ENCODE peak calls at places on chromosomes 7 and 10, in seven cellular contexts. G is stomach, V is uterus, Q is lower lobe of right lung, T is neural progenitor cell, M is H9, K is PC-9. D is an unnamed sample. For H3K4me1, the result is how much of the 10 kb centered on the place peaks cover.

GRCh38 chr7:156019776-156020565 is 207.7 kb upstream of the SHH start:
- DNase-seq in Q (no peak), G (peak), T (no peak), M (no peak), K (no peak), V (no peak), D (no peak)

GRCh38 chr7:43170571-43170970 is 58.1 kb downstream of the HECW1 start:
- DNase-seq in G (no peak), V (no peak), M (no peak), K (no peak), T (no peak), Q (no peak), D (no peak)

GRCh38 chr7:76303829-76304505 is 1.5 kb downstream of the HSPB1 start:
- DNase-seq in K (no peak), Q (no peak), G (no peak), T (no peak), V (no peak), M (no peak), D (no peak)

GRCh38 chr10:80075781-80076180 is 2.7 kb upstream of the TMEM254 start:
- DNase-seq in K (no peak), Q (no peak), V (no peak), M (no peak), T (no peak), G (no peak), D (no peak)

GRCh38 chr10:122269097-122269687 is 1.9 kb upstream of the BTBD16 start:
- DNase-seq in G (no peak), T (no peak), Q (peak), V (no peak), K (no peak), M (no peak), D (no peak)

GRCh38 chr10:23530079-23530478 is 91.2 kb downstream of the OTUD1 start:
- DNase-seq in M (no peak), T (no peak), Q (no peak), K (no peak), V (no peak), G (no peak), D (no peak)

GRCh38 chr7:157337316-157338149 is 729 bp downstream of the DNAJB6 start:
- DNase-seq in Q (peak), T (peak), V (peak), G (peak), M (no peak), K (peak), D (peak)

GRCh38 chr7:128831994-128832879 is 2.0 kb downstream of the FLNC start:
- DNase-seq in Q (no peak), G (no peak), K (no peak), M (peak), T (peak), V (peak), D (no peak)

GRCh38 chr7:25037325-25037724 is 57.3 kb upstream of the OSBPL3 start:
- DNase-seq in V (no peak), G (no peak), K (no peak), T (no peak), M (no peak), Q (no peak), D (no peak)

GRCh38 chr7:98266840-98267239 is 14.6 kb upstream of the BRI3 start:
- DNase-seq in V (no peak), Q (no peak), T (no peak), G (no peak), M (no peak), K (no peak), D (no peak)

GRCh38 chr10:11440250-11441150 is 170.9 kb downstream of the USP6NL start:
- DNase-seq in M (peak), K (no peak), V (no peak), T (no peak), Q (no peak), G (no peak), D (no peak)

GRCh38 chr7:145169908-145170307 is 334.1 kb upstream of the TPK1 start:
- DNase-seq in Q (no peak), G (no peak), M (no peak), V (no peak), K (no peak), T (no peak), D (no peak)

GRCh38 chr10:121440461-121440860 is 157.8 kb downstream of the FGFR2 start:
- DNase-seq in T (no peak), M (no peak), Q (no peak), G (no peak), K (no peak), V (no peak), D (no peak)

GRCh38 chr7:3916146-3916545 is 615.1 kb downstream of the SDK1 start:
- DNase-seq in K (no peak), T (no peak), M (no peak), G (no peak), V (no peak), Q (no peak), D (no peak)

GRCh38 chr7:6179620-6180343 is 92.6 kb downstream of the CYTH3 start:
- DNase-seq in V (no peak), K (no peak), G (no peak), Q (no peak), T (no peak), M (no peak), D (peak)

GRCh38 chr7:66183700-66184099 is 21.4 kb upstream of the TPST1 start:
- DNase-seq in V (no peak), G (no peak), T (no peak), Q (no peak), K (no peak), M (no peak), D (no peak)

GRCh38 chr7:127782550-127783266 is 130.7 kb downstream of the SND1 start:
- DNase-seq in G (no peak), Q (no peak), V (no peak), M (no peak), T (no peak), K (no peak), D (no peak)
- H3K27ac ChIP-seq in G (no peak), Q (no peak), V (no peak), M (no peak), T (no peak), K (no peak), D (no peak)

GRCh38 chr7:100546868-100547800 is 8.1 kb downstream of the AGFG2 start:
- DNase-seq in T (no peak), V (no peak), M (no peak), K (no peak), G (no peak), Q (no peak), D (no peak)

GRCh38 chr7:100544949-100545635 is 6.1 kb downstream of the AGFG2 start:
- DNase-seq in K (peak), V (no peak), M (no peak), T (no peak), G (peak), Q (no peak), D (no peak)

GRCh38 chr7:100546129-100546867 is 7.3 kb downstream of the AGFG2 start:
- DNase-seq in V (no peak), G (peak), K (peak), Q (no peak), M (no peak), T (no peak), D (no peak)

GRCh38 chr7:100544386-100544785 is 5.4 kb downstream of the AGFG2 start:
- DNase-seq in G (no peak), Q (no peak), V (no peak), M (no peak), K (no peak), T (no peak), D (no peak)

DNA sequence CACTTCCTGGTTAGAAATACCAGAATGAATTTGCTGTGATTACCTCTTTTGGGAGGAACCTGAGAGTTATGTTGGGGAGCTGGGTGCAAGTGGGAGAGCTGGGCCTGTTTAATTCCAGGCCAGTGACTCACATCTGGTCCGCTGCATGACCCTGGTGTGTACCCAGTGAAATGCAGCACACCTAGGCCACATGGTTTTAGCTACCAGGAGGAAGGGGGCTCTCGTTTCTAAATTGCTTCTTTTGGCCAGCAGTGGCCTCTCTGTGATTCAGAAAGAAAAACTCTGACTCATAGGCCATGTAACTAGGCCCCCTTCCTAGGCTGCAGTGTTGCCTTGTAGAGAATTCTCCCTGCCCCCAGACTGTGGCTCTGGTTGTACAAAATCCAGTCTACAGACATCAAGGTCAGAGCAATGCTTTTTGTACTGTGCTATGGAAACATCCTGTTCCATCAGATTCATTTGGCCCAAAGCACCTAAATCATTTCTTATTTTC is 6.7 kb downstream of the AGFG2 start:
- DNase-seq in G (no peak), T (peak), M (peak), K (peak), V (peak), Q (no peak), D (peak)
- TF ChIP-seq CTCF in G (no peak), T (no peak), M (peak), K (no peak), V (no peak), Q (peak), D (no peak)

DNA sequence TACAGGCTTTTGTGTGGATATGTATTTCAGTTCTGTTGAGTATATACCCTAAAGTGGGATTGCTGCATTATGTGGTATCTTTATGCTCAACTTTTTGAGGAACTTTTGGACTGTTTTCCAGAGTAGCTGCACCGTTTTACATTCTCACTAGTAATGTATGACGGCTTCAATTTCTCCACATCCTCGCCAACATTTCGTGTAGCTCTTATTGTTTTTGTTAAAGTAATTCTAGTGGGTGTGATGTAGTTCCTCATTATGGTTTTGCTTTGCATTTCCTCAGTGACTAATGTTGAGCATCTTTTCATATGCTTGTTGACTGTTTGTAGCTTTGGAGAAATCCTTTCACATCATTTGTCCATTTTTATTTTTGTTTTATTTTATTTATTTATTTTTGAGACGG is 4.5 kb downstream of the STMP1 start:
- DNase-seq in K (no peak), V (no peak), G (no peak), Q (no peak), M (no peak), T (no peak), D (no peak)
- H3K4me1 ChIP-seq in K (under half), V (under half), G (half or more), Q (under half), M (under half), T (under half), D (under half)

DNA sequence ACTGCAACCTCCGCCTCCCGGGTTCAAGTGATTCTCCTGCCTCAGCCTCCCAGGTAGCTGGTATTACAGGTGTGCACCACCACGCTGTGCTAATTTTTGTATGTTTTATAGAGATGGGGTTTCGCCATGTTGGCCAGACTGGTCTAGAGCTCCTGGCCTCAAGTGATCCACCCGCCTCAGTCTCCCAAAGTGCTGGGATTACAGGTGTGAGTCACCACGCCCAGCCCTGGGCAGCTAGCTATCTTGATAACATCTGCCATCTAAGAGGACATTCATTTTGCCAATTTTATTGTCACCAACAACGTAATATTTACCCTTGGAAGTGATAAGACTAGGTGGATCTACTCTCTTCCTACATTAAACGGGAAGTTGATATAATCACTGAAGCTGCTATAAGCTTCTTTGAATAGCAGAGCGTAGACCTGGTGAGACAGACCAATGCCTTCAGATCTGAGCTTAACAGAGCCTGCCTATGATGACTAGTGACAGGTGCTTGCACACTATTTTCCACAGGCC is 39.7 kb upstream of the SLC35B4 start:
- DNase-seq in K (no peak), T (no peak), Q (no peak), M (no peak), G (no peak), V (no peak), D (no peak)
- H3K27ac ChIP-seq in K (no peak), T (no peak), Q (no peak), M (no peak), G (peak), V (no peak), D (peak)

GRCh38 chr10:70558871-70559810 is 43.4 kb downstream of the PRF1 start:
- DNase-seq in V (no peak), G (peak), M (peak), T (peak), K (peak), Q (peak), D (peak)
- TF ChIP-seq CTCF in V (peak), G (peak), M (peak), T (peak), K (peak), Q (peak), D (peak)

GRCh38 chr10:307659-308058 is 172.4 kb downstream of the ZMYND11 start:
- DNase-seq in Q (no peak), K (no peak), V (no peak), M (no peak), T (no peak), G (no peak), D (no peak)

GRCh38 chr10:308101-308500 is 172.8 kb downstream of the ZMYND11 start:
- DNase-seq in V (no peak), M (no peak), K (no peak), G (peak), T (no peak), Q (no peak), D (no peak)

GRCh38 chr10:306654-307185 is 171.5 kb downstream of the ZMYND11 start:
- DNase-seq in T (peak), V (no peak), M (peak), G (no peak), Q (no peak), K (peak), D (no peak)

GRCh38 chr10:305034-305433 is 169.8 kb downstream of the ZMYND11 start:
- DNase-seq in V (no peak), Q (no peak), K (no peak), G (no peak), M (no peak), T (no peak), D (no peak)

DNA sequence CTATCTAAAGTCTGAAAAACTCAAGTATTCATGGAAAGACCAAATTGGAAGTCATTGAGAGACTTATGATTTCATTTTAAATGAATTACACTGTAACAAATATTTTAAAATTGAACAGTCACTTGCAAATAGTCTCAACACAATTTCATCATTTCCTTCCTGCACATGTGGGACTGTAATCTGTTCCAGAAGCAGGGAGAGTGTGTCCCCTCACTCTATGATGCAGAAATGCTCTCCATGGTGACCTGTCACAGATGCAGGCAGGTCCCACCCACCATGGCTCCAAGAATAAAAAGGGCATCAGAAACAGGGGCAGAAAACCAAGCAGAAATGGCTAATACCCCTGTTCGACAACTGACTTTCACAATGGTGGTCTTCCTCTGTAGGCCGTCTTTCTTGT is 170.8 kb downstream of the ZMYND11 start:
- DNase-seq in Q (no peak), K (no peak), M (no peak), T (no peak), G (no peak), V (no peak), D (no peak)
- H3K4me1 ChIP-seq in Q (under half), K (under half), M (under half), T (under half), G (under half), V (under half), D (under half)

D was measured in kidney.